ENCODE peak calls at places on chromosomes 11 and 22, in seven cellular contexts. Y is choroid plexus epithelial cell, D is sigmoid colon, U is stomach, W is AG04450, C is dorsolateral prefrontal cortex, J is GM12865. Z is an unnamed sample.

GRCh38 chr11:70183483-70184176 is 19.5 kb upstream of the FADD start:
- DNase-seq in J (no peak), D (no peak), C (no peak), W (no peak), U (peak; percentile 74), Y (no peak), Z (no peak)

GRCh38 chr22:46058591-46059519 is 81.9 kb upstream of the WNT7B start:
- DNase-seq in J (no peak), C (peak; percentile 62), U (peak; percentile 25), D (peak; percentile 68), W (no peak), Y (no peak), Z (peak; percentile 53)

GRCh38 chr11:67626970-67627369 is 2.8 kb downstream of the NUDT8 start:
- DNase-seq in J (no peak), U (no peak), Y (no peak), W (no peak), D (no peak), C (no peak), Z (no peak)

GRCh38 chr11:78564889-78565467 is 9.7 kb downstream of the NARS2 start:
- DNase-seq in D (no peak), W (no peak), J (no peak), Y (peak; percentile 24), U (no peak), C (no peak), Z (peak; percentile 32)

GRCh38 chr22:22048981-22049531 is 66.5 kb upstream of the TOP3B start:
- DNase-seq in D (no peak), Y (no peak), U (no peak), C (no peak), J (no peak), W (no peak), Z (no peak)

GRCh38 chr22:25696763-25697710 is 45.0 kb upstream of the MYO18B start:
- DNase-seq in W (no peak), Y (no peak), C (no peak), J (no peak), U (no peak), D (no peak), Z (no peak)

GRCh38 chr11:27420217-27420616 is 52.4 kb downstream of the LGR4 start:
- DNase-seq in D (no peak), W (no peak), C (no peak), Y (no peak), U (no peak), J (no peak), Z (no peak)

GRCh38 chr22:22884888-22885840 is 2.5 kb upstream of the IGLL5 start:
- DNase-seq in U (no peak), D (no peak), J (peak; percentile 93), C (no peak), W (no peak), Y (no peak), Z (no peak)

GRCh38 chr11:80694385-80694784 is 1253.6 kb upstream of the TENM4 start:
- DNase-seq in W (no peak), U (no peak), J (no peak), D (no peak), Y (no peak), C (no peak), Z (no peak)

GRCh38 chr11:64531906-64532312 is 59.1 kb upstream of the SLC22A12 start:
- DNase-seq in W (no peak), Y (no peak), C (no peak), J (no peak), U (no peak), D (no peak), Z (peak; percentile 4)

GRCh38 chr11:15942936-15943335 is 413.4 kb downstream of the SOX6 start:
- DNase-seq in Y (no peak), J (no peak), W (no peak), U (no peak), C (no peak), D (no peak), Z (no peak)

GRCh38 chr11:35641206-35641885 is 21.2 kb upstream of the TRIM44 start:
- DNase-seq in W (no peak), D (no peak), J (no peak), C (no peak), Y (no peak), U (no peak), Z (no peak)

GRCh38 chr11:66985508-66986177 is 10.5 kb downstream of the C11orf86 start:
- DNase-seq in U (peak; percentile 88), C (no peak), Y (no peak), J (no peak), W (no peak), D (no peak), Z (no peak)

GRCh38 chr22:32286290-32286840 is 31.2 kb upstream of the SLC5A4 start:
- DNase-seq in U (no peak), W (no peak), J (no peak), Y (no peak), D (no peak), C (no peak), Z (no peak)

GRCh38 chr22:36981247-36981775 is 37.9 kb downstream of the TST start:
- DNase-seq in Y (no peak), J (no peak), C (peak; percentile 51), W (no peak), U (no peak), D (no peak), Z (no peak)

GRCh38 chr11:469684-470667 is 19.9 kb downstream of the PTDSS2 start:
- DNase-seq in W (peak; percentile 50), Y (peak; percentile 91), C (peak; percentile 75), D (peak; percentile 89), U (peak; percentile 63), J (no peak), Z (peak; percentile 91)

GRCh38 chr11:78630155-78630554 is 55.5 kb upstream of the NARS2 start:
- DNase-seq in J (no peak), C (no peak), D (no peak), W (no peak), U (no peak), Y (no peak), Z (no peak)

GRCh38 chr11:3014314-3014938 is 22.3 kb upstream of the NAP1L4 start:
- DNase-seq in D (no peak), U (no peak), W (no peak), J (no peak), Y (peak; percentile 78), C (no peak), Z (no peak)

GRCh38 chr11:116600930-116601329 is 171.9 kb downstream of the BUD13 start:
- DNase-seq in U (no peak), D (peak; percentile 11), J (no peak), C (no peak), Y (no peak), W (no peak), Z (no peak)

GRCh38 chr22:27677895-27678458 is 123.6 kb downstream of the MN1 start:
- DNase-seq in U (no peak), Y (no peak), D (no peak), C (no peak), J (no peak), W (no peak), Z (no peak)

DNA sequence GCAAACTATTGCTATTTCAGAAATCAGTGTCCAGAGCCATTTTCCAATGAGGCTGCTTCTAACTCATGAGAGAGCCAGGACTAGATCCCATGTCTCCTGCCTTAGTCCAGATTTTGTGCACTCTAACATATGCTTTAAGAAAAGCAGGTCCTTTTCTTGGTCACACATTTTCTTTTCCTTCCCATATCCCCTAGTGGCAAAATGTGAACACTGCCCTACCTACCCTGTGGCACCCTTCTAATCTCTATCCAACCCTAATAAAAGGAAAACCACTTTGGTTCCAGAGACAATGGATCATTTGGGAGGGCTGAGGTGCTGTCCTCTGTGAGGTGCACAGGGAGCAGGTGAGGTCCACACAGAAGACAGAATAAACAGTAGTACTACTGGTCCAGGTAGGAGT is 72.0 kb upstream of the DDI1 start:
- DNase-seq in Y (no peak), C (no peak), U (no peak), D (no peak), J (no peak), W (no peak), Z (no peak)
- TF ChIP-seq CTCF in Y (no peak), C (no peak), U (no peak), D (no peak), J (no peak), W (peak; percentile 11), Z (no peak)

GRCh38 chr11:91857194-91857593 is 367.4 kb upstream of the FAT3 start:
- DNase-seq in U (no peak), W (no peak), Y (peak; percentile 10), J (no peak), C (no peak), D (no peak), Z (no peak)

GRCh38 chr11:91846664-91847063 is 378.0 kb upstream of the FAT3 start:
- DNase-seq in C (no peak), D (no peak), W (no peak), U (peak; percentile 28), Y (no peak), J (no peak), Z (no peak)

GRCh38 chr11:91850533-91851305 is 373.9 kb upstream of the FAT3 start:
- DNase-seq in J (no peak), D (no peak), C (no peak), Y (no peak), U (no peak), W (no peak), Z (no peak)

GRCh38 chr11:91846002-91846401 is 378.6 kb upstream of the FAT3 start:
- DNase-seq in U (no peak), Y (no peak), D (no peak), W (no peak), C (no peak), J (no peak), Z (no peak)

GRCh38 chr11:91851908-91852307 is 372.7 kb upstream of the FAT3 start:
- DNase-seq in U (no peak), D (no peak), Y (no peak), J (no peak), W (no peak), C (no peak), Z (no peak)
- H3K4me3 ChIP-seq in U (no peak overlapping the region), D (no peak overlapping the region), Y (no peak overlapping the region), J (no peak overlapping the region), W (no peak overlapping the region), C (no peak overlapping the region), Z (no peak overlapping the region)

DNA sequence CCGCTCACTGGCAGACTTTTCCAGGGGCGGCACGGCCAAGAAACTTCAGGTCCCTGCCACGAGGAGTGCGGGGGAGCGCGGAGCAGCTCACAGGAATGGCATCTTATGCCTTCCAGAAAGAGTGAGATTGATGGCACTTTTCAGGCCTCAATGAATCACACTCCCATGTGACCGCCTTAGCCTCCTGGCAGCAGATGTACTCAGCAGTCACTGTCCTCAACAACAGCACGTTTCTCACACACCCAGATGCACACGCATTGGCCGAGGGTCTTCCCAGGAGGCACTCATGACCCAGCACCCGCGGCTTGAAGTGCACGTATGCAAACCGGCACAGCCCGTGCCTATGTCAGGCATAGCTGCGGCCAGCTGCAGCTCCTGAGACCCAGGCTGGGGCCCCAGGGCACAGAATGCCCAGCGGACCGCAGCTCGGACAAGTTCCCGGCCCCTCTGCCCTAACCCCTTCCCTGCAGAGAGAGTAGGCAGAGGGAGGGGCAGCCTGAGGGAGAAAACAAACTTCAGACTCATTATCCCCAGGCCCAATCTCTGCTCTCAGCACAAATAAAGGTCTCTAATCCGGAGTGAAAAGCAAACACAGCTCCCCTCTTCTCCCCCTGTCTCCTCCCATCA is 48.3 kb downstream of the RPUSD4 start:
- DNase-seq in U (no peak), Y (peak; percentile 16), J (no peak), C (no peak), D (peak; percentile 87), W (peak; percentile 71), Z (peak; percentile 93)
- TF ChIP-seq CTCF in U (no peak), Y (no peak), J (no peak), C (no peak), D (no peak), W (no peak), Z (no peak)

DNA sequence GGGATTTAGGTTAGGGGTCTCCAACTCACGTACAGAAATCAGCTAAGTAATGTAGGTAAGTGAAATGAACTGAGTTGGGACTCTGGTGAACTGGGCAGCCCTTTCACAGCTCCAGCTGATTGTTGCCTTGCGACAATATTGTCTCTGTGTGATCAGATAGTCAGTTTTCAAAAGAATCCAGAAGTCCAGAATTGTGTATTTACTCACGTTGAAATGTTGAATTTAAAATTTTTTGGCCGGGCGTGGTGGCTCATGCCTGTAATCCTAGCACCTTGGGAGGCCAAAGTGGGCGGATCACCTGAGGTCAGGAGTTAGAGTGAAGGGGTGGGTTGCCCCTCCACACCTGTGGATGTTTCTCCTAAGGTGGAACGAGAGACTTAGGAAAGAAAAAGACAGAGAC is 18.8 kb upstream of the WDR74 start:
- DNase-seq in Y (no peak), C (no peak), U (no peak), W (no peak), D (no peak), J (no peak), Z (no peak)
- H3K4me3 ChIP-seq in Y (no peak overlapping the region), C (no peak overlapping the region), U (no peak overlapping the region), W (no peak overlapping the region), D (no peak overlapping the region), J (peak overlapping the region; percentile 90), Z (no peak overlapping the region)

Z was measured in foreskin fibroblast.